ENCODE peak calls at places on chromosomes 3 and 15, in eight cellular contexts. J is breast epithelium, A is testis, S is ovary, H is sigmoid colon, C is right lobe of liver, G is Peyer's patch, L is spleen. N is an unnamed sample. For H3K9me3 and H3K27me3, the result is how much of the 10 kb centered on the place peaks cover.

GRCh38 chr3:53764376-53764775 is 81.8 kb downstream of the CHDH start:
- DNase-seq in J (no peak), S (no peak), C (no peak), H (no peak), G (no peak), A (no peak), L (no peak), N (peak)

GRCh38 chr3:71168961-71169411 is 414.5 kb downstream of the FOXP1 start:
- DNase-seq in J (no peak), G (no peak), H (no peak), C (no peak), S (no peak), A (no peak), L (no peak), N (no peak)

GRCh38 chr3:59469948-59470723 is 420.3 kb upstream of the CFAP20DC start:
- DNase-seq in C (no peak), L (no peak), J (no peak), S (no peak), A (no peak), H (no peak), G (no peak), N (no peak)

GRCh38 chr3:53137221-53137620 is 7.0 kb upstream of the RFT1 start:
- DNase-seq in S (no peak), G (no peak), C (no peak), L (no peak), J (no peak), A (no peak), H (no peak), N (no peak)

GRCh38 chr3:13451301-13451673 is 28.8 kb upstream of the HDAC11 start:
- DNase-seq in L (no peak), J (no peak), G (no peak), A (peak), C (no peak), H (no peak), S (peak), N (no peak)

GRCh38 chr3:156750191-156750873 is 75.8 kb upstream of the LEKR1 start:
- DNase-seq in L (no peak), H (no peak), S (no peak), C (no peak), A (no peak), G (no peak), J (no peak), N (no peak)

GRCh38 chr15:98609144-98609852 is 39.0 kb upstream of the IGF1R start:
- DNase-seq in A (no peak), L (no peak), G (no peak), H (no peak), C (no peak), S (no peak), J (peak), N (peak)

GRCh38 chr3:48142316-48142870 is 45.8 kb downstream of the CDC25A start:
- DNase-seq in A (no peak), C (no peak), H (no peak), L (no peak), S (no peak), G (peak), J (peak), N (peak)

GRCh38 chr3:67526246-67526645 is 128.2 kb downstream of the SUCLG2 start:
- DNase-seq in J (no peak), H (no peak), G (no peak), C (no peak), A (no peak), S (no peak), L (no peak), N (no peak)

GRCh38 chr3:14549256-14549931 is 9.3 kb upstream of the GRIP2 start:
- DNase-seq in G (no peak), H (no peak), L (peak), C (peak), A (no peak), J (no peak), S (no peak), N (no peak)

GRCh38 chr3:183966361-183966791 is 51.3 kb downstream of the ABCC5 start:
- DNase-seq in G (no peak), J (peak), S (no peak), C (no peak), L (no peak), H (no peak), A (no peak), N (no peak)

GRCh38 chr3:4174760-4175159 is 128.4 kb upstream of the SETMAR start:
- DNase-seq in H (no peak), S (no peak), G (no peak), L (no peak), J (no peak), C (peak), A (no peak), N (no peak)

GRCh38 chr3:138325990-138326389 is 3.7 kb downstream of the NME9 start:
- DNase-seq in H (no peak), J (no peak), L (no peak), C (no peak), A (no peak), S (no peak), G (no peak), N (no peak)

GRCh38 chr3:195005251-195005620 is 265.7 kb downstream of the XXYLT1 start:
- DNase-seq in G (no peak), L (no peak), H (no peak), J (no peak), C (no peak), A (no peak), S (no peak), N (no peak)

GRCh38 chr15:55357774-55358173 is 38.8 kb downstream of the PIGB start:
- DNase-seq in A (no peak), H (no peak), C (no peak), L (no peak), G (no peak), J (no peak), S (no peak), N (no peak)

GRCh38 chr3:13364602-13365271 is 55.4 kb downstream of the NUP210 start:
- DNase-seq in J (no peak), A (no peak), H (no peak), S (no peak), L (no peak), C (no peak), G (no peak), N (no peak)

GRCh38 chr3:126728680-126729079 is 24.6 kb downstream of the CHCHD6 start:
- DNase-seq in H (no peak), A (no peak), L (no peak), C (no peak), G (no peak), J (no peak), S (no peak), N (no peak)

GRCh38 chr15:88276821-88277220 is 20.3 kb upstream of the NTRK3 start:
- DNase-seq in G (no peak), H (no peak), S (no peak), C (no peak), A (no peak), J (no peak), L (peak), N (no peak)

GRCh38 chr15:64105113-64105704 is 9.4 kb downstream of the SNX1 start:
- DNase-seq in S (no peak), H (peak), L (no peak), C (no peak), A (peak), G (no peak), J (no peak), N (no peak)

GRCh38 chr3:157491136-157491535 is 12.1 kb downstream of the VEPH1 start:
- DNase-seq in L (no peak), A (no peak), C (no peak), S (no peak), J (no peak), G (no peak), H (no peak), N (no peak)

GRCh38 chr15:43799945-43800285 is at the start of gene SERINC4:
- DNase-seq in G (no peak), A (no peak), C (no peak), H (no peak), J (no peak), S (peak), L (peak), N (no peak)

GRCh38 chr3:127141921-127142730 is 50.8 kb upstream of the PRR23E start:
- DNase-seq in C (peak), G (peak), A (no peak), H (peak), J (no peak), L (peak), S (no peak), N (peak)

GRCh38 chr3:112074006-112074405 is 12.2 kb upstream of the C3orf52 start:
- DNase-seq in H (no peak), J (no peak), L (no peak), S (no peak), A (no peak), C (no peak), G (no peak), N (no peak)

GRCh38 chr3:131802029-131802428 is 232.8 kb downstream of the CPNE4 start:
- DNase-seq in A (no peak), H (no peak), L (no peak), S (no peak), G (no peak), C (no peak), J (no peak), N (no peak)

GRCh38 chr3:18988619-18989229 is 159.6 kb upstream of the KCNH8 start:
- DNase-seq in G (no peak), L (no peak), H (no peak), A (no peak), C (no peak), J (no peak), S (no peak), N (no peak)

GRCh38 chr3:65196663-65197062 is 508.9 kb upstream of the ADAMTS9 start:
- DNase-seq in J (no peak), S (no peak), C (no peak), A (no peak), G (no peak), H (no peak), L (no peak), N (no peak)

GRCh38 chr3:180762866-180763265 is 83.6 kb upstream of the CCDC39 start:
- DNase-seq in L (no peak), A (no peak), J (no peak), S (no peak), H (no peak), C (no peak), G (no peak), N (no peak)

GRCh38 chr3:28315711-28316110 is 32.8 kb upstream of the ZCWPW2 start:
- DNase-seq in G (no peak), S (no peak), L (no peak), H (no peak), C (no peak), J (no peak), A (no peak), N (no peak)

GRCh38 chr3:79517766-79518413 is 249.9 kb downstream of the ROBO1 start:
- DNase-seq in C (no peak), H (no peak), A (peak), J (no peak), L (no peak), S (no peak), G (no peak), N (no peak)

GRCh38 chr3:69079269-69080159 is 651 bp downstream of the UBA3 start:
- DNase-seq in S (peak), J (no peak), L (peak), H (no peak), A (no peak), G (peak), C (peak), N (no peak)

GRCh38 chr15:93124126-93124525 is 35.1 kb upstream of the RGMA start:
- DNase-seq in G (no peak), L (no peak), J (no peak), H (no peak), C (no peak), A (no peak), S (no peak), N (no peak)

GRCh38 chr3:113697192-113698090 is 999 bp upstream of the USF3 start:
- DNase-seq in J (peak), H (peak), L (peak), G (peak), C (no peak), A (peak), S (peak), N (peak)

GRCh38 chr15:64379216-64379960 is 1.9 kb downstream of the PCLAF start:
- DNase-seq in L (no peak), A (no peak), C (no peak), H (peak), G (no peak), S (no peak), J (no peak), N (no peak)

GRCh38 chr3:44106761-44107160 is 134.9 kb upstream of the TOPAZ1 start:
- DNase-seq in A (no peak), L (no peak), S (no peak), J (no peak), H (no peak), G (no peak), C (no peak), N (no peak)

DNA sequence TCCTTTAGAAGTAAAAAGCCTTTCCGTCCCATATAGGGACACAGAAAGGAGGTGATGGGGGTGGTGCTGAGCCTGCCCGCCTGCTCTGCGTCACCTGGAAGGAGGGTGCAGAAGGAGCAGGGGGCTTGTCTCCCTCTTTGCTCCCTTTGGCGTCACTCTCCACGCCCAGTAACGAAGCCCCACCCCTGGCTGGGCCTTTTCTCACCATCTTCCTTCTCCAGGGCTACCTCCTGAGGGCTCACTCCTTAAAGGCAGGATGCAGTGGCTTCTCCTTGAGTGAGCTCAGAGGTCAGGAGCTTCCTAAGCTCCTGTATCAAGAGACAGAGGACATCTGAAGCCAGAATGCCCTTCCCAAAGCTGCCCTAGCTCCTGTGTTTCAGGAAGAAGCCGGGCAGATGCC is 31.5 kb downstream of the SLCO3A1 start:
- DNase-seq in S (no peak), H (no peak), J (no peak), G (no peak), C (no peak), A (no peak), L (no peak), N (no peak)
- TF ChIP-seq POLR2A in S (no peak), H (no peak), J (no peak), G (no peak), C (no peak), A (no peak), L (no peak), N (no peak)

DNA sequence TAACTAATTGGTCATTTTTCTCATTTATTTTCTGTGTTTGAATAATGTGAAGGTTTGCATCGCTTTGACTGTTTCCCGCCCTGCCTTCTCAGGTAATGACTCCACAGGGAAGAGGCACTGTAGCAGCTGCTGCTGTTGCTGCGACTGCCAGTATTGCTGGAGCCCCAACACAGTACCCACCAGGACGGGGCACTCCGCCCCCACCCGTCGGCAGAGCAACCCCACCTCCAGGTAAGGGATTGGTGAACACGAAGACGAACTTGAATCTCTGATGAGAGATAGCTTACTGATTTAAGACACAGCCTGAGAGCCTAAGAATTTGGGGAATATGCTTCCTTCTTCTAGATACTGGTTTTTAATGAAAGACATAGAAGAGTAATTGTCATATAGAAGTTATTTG is 22.9 kb downstream of the SNRPN start:
- DNase-seq in H (no peak), G (no peak), S (no peak), L (no peak), A (no peak), J (no peak), C (no peak), N (no peak)
- H3K9me3 ChIP-seq in H (under half), G (under half), S (under half), L (half or more), A (under half), J (half or more), C (under half), N (under half)

DNA sequence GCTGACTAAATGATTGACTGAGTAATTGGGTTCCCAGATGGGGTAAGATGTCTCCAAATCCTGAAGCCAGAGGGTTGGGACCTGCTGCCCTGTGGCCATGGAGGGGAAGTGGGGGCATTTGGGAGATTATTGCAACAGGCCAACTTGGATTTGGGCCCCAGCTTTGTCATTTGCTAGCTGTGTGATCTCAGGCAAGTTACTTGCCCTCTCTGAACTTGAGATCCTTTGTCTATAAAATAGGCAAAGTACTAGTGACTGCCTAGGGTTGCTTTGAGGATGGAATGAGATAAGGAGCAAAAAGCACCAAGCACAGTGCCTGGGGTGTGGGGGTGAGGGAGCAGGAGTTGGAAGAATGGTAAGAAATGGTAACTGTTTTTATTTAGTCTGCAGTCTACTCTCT is 4.4 kb upstream of the INSYN1 start:
- DNase-seq in C (no peak), H (no peak), J (no peak), A (no peak), L (no peak), G (no peak), S (no peak), N (no peak)
- H3K27me3 ChIP-seq in C (under half), H (under half), J (under half), A (under half), L (under half), G (under half), S (under half), N (under half)

GRCh38 chr15:83067638-83067962 is 548 bp upstream of the BTBD1 start:
- DNase-seq in A (no peak), J (no peak), G (no peak), L (no peak), H (no peak), C (peak), S (no peak), N (no peak)

GRCh38 chr15:83068054-83068453 is 1.0 kb upstream of the BTBD1 start:
- DNase-seq in C (no peak), G (no peak), J (no peak), L (no peak), A (no peak), H (no peak), S (no peak), N (no peak)

GRCh38 chr15:83066034-83066760 is 855 bp downstream of the BTBD1 start:
- DNase-seq in S (no peak), L (no peak), A (peak), C (no peak), J (no peak), H (no peak), G (no peak), N (no peak)

GRCh38 chr15:83065431-83065830 is 1.6 kb downstream of the BTBD1 start:
- DNase-seq in J (no peak), S (no peak), L (no peak), A (no peak), C (no peak), G (no peak), H (no peak), N (no peak)

DNA sequence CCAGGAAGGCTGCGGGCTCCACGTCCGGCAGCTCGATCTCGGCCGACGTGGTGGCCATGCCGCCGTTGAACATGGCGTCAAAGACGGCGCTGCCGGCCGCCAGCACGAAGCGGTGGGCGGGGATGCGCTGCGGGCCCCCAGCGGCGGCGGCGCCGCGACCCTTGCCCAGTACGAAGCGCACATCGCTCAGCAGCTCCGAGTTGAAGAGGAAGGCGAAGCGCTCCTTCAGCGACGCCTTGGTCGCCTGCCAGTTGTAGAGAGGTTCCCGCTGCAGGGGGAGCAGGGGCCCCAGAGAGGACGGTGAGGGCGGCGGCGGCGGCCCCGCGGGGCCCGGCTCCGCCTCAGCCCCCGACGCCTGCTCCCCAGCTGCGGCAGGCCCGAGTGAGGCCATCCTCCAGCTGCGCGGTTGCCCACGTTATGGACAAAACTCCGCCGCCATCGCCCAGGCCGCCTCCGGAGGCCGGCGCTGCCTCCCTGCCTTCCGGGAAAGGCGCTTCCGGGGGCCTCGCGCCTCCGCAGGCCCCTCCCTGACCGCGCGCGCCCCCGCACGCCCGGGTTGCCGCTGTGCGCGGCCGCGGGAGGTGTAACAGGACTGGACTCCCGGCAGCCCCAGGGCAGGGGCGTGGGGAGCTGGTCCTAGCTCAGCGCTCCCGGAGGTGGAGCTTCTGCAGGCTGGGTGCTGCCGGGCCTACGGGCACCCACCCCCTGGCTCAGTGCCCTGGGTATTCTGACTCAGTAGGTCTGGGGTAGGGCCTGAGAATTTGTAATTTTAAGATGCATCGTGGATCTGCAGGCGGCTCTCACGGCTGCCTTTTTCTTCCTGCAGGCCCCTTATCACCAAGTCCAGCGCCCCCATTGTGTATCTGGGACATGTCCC is at the start of gene BTBD1:
- DNase-seq in J (peak), L (peak), S (peak), G (peak), C (peak), A (peak), H (peak), N (peak)
- TF ChIP-seq POLR2A in J (no peak), L (peak), S (peak), G (peak), C (peak), A (peak), H (peak), N (peak)

N was measured in body of pancreas.